ENCODE peak calls at places on chromosomes 6 and 20, in seven cellular contexts. K is stomach, L is endothelial cell of umbilical vein, F is adrenal gland, I is body of pancreas, J is lower leg skin, T is uterus. Q is an unnamed sample.
A peak's percentile ranks its signal among the peaks of the same experiment; 100 is the strongest.

GRCh38 chr6:26230336-26230735 is 134.7 kb upstream of the BTN3A2 start:
- DNase-seq in K (no peak), L (no peak), F (no peak), I (no peak), J (no peak), T (no peak), Q (no peak)

GRCh38 chr20:51400051-51400926 is 142.2 kb downstream of the NFATC2 start:
- DNase-seq in K (peak; percentile 32), L (no peak), F (no peak), I (peak; percentile 20), J (no peak), T (no peak), Q (no peak)

GRCh38 chr6:133964702-133965101 is 11.7 kb downstream of the TBPL1 start:
- DNase-seq in K (no peak), L (no peak), F (no peak), I (no peak), J (no peak), T (no peak), Q (no peak)

GRCh38 chr6:138465007-138465645 is 34.2 kb downstream of the NHSL1 start:
- DNase-seq in K (no peak), L (peak; percentile 78), F (no peak), I (no peak), J (no peak), T (no peak), Q (no peak)

GRCh38 chr6:112321882-112322508 is 25.1 kb upstream of the RFPL4B start:
- DNase-seq in K (no peak), L (peak; percentile 21), F (no peak), I (no peak), J (no peak), T (no peak), Q (no peak)

GRCh38 chr20:431012-431904 is 23.2 kb downstream of the RBCK1 start:
- DNase-seq in K (peak; percentile 77), L (peak; percentile 76), F (peak; percentile 81), I (peak; percentile 85), J (no peak), T (no peak), Q (peak; percentile 81)

GRCh38 chr6:118645395-118645794 is 6.0 kb downstream of the CEP85L start:
- DNase-seq in K (no peak), L (no peak), F (peak; percentile 72), I (no peak), J (no peak), T (no peak), Q (no peak)

GRCh38 chr6:6518627-6519026 is 69.9 kb upstream of the LY86 start:
- DNase-seq in K (no peak), L (no peak), F (no peak), I (no peak), J (no peak), T (no peak), Q (no peak)

GRCh38 chr20:38203337-38204003 is 38.4 kb upstream of the TGM2 start:
- DNase-seq in K (no peak), L (no peak), F (no peak), I (no peak), J (no peak), T (no peak), Q (no peak)

GRCh38 chr20:745683-746301 is 22.5 kb downstream of the SLC52A3 start:
- DNase-seq in K (no peak), L (no peak), F (no peak), I (no peak), J (no peak), T (no peak), Q (peak; percentile 27)

GRCh38 chr6:43627008-43627825 is 1.8 kb downstream of the GTPBP2 start:
- DNase-seq in K (peak; percentile 79), L (peak; percentile 92), F (peak; percentile 92), I (peak; percentile 92), J (peak; percentile 75), T (peak; percentile 74), Q (peak; percentile 98)

GRCh38 chr6:117264487-117265424 is 602 bp upstream of the VGLL2 start:
- DNase-seq in K (no peak), L (no peak), F (no peak), I (no peak), J (no peak), T (no peak), Q (no peak)

GRCh38 chr20:50219520-50220086 is 29.0 kb downstream of the CEBPB start:
- DNase-seq in K (no peak), L (no peak), F (no peak), I (no peak), J (no peak), T (no peak), Q (no peak)

GRCh38 chr6:37741757-37742400 is 44.2 kb upstream of the MDGA1 start:
- DNase-seq in K (peak; percentile 89), L (peak; percentile 20), F (peak; percentile 24), I (peak; percentile 70), J (no peak), T (no peak), Q (no peak)

GRCh38 chr20:19947611-19948264 is 69.4 kb upstream of the NAA20 start:
- DNase-seq in K (peak; percentile 50), L (no peak), F (no peak), I (peak; percentile 89), J (no peak), T (no peak), Q (no peak)

GRCh38 chr20:32917191-32917950 is 58.6 kb downstream of the EFCAB8 start:
- DNase-seq in K (peak; percentile 13), L (no peak), F (no peak), I (no peak), J (no peak), T (no peak), Q (no peak)

GRCh38 chr6:6969761-6970223 is 138.0 kb upstream of the RREB1 start:
- DNase-seq in K (peak; percentile 81), L (no peak), F (peak; percentile 33), I (peak; percentile 97), J (peak; percentile 38), T (no peak), Q (peak; percentile 19)

GRCh38 chr6:18207438-18207837 is 52.2 kb downstream of the KDM1B start:
- DNase-seq in K (no peak), L (no peak), F (no peak), I (no peak), J (no peak), T (no peak), Q (no peak)

GRCh38 chr20:58006346-58007316 is 221.8 kb downstream of the ANKRD60 start:
- DNase-seq in K (no peak), L (no peak), F (no peak), I (no peak), J (no peak), T (no peak), Q (no peak)

GRCh38 chr6:36198986-36199385 is 2.4 kb downstream of the BRPF3 start:
- DNase-seq in K (no peak), L (no peak), F (no peak), I (no peak), J (no peak), T (no peak), Q (no peak)

GRCh38 chr6:41691426-41692079 is 43.9 kb downstream of the TFEB start:
- DNase-seq in K (no peak), L (no peak), F (peak; percentile 11), I (no peak), J (no peak), T (no peak), Q (no peak)

GRCh38 chr6:17473554-17473953 is 80.2 kb downstream of the CAP2 start:
- DNase-seq in K (no peak), L (no peak), F (no peak), I (no peak), J (no peak), T (no peak), Q (no peak)

GRCh38 chr6:69022991-69023390 is 387.9 kb downstream of the ADGRB3 start:
- DNase-seq in K (no peak), L (peak; percentile 8), F (no peak), I (no peak), J (no peak), T (no peak), Q (no peak)

GRCh38 chr6:152209211-152209610 is 401.7 kb downstream of the ESR1 start:
- DNase-seq in K (no peak), L (no peak), F (no peak), I (no peak), J (no peak), T (no peak), Q (no peak)

GRCh38 chr6:152201134-152201533 is 393.7 kb downstream of the ESR1 start:
- DNase-seq in K (no peak), L (no peak), F (no peak), I (no peak), J (no peak), T (no peak), Q (no peak)

GRCh38 chr6:152207915-152208714 is 400.6 kb downstream of the ESR1 start:
- DNase-seq in K (no peak), L (no peak), F (no peak), I (peak; percentile 17), J (no peak), T (no peak), Q (no peak)

GRCh38 chr6:152204584-152204983 is 397.1 kb downstream of the ESR1 start:
- DNase-seq in K (no peak), L (no peak), F (no peak), I (no peak), J (no peak), T (no peak), Q (no peak)

GRCh38 chr6:152206072-152206818 is 398.8 kb downstream of the ESR1 start:
- DNase-seq in K (peak; percentile 29), L (peak; percentile 37), F (no peak), I (peak; percentile 32), J (no peak), T (peak; percentile 72), Q (peak; percentile 47)
- TF ChIP-seq POLR2A in K (no peak), L (no peak), F (no peak), I (no peak), J (no peak), T (no peak), Q (no peak)

GRCh38 chr20:16573011-16573965 is at the start of gene KIF16B:
- DNase-seq in K (peak; percentile 96), L (peak; percentile 93), F (peak; percentile 95), I (peak; percentile 93), J (peak; percentile 88), T (peak; percentile 92), Q (peak; percentile 91)
- TF ChIP-seq POLR2A in K (no peak), L (no peak), F (peak; percentile 65), I (peak; percentile 62), J (no peak), T (no peak), Q (peak; percentile 48)

GRCh38 chr6:1596088-1596852 is 13.4 kb upstream of the FOXC1 start:
- DNase-seq in K (peak; percentile 69), L (peak; percentile 58), F (peak; percentile 60), I (peak; percentile 69), J (no peak), T (peak; percentile 57), Q (peak; percentile 73)
- TF ChIP-seq POLR2A in K (no peak), L (no peak), F (no peak), I (no peak), J (no peak), T (no peak), Q (no peak)

DNA sequence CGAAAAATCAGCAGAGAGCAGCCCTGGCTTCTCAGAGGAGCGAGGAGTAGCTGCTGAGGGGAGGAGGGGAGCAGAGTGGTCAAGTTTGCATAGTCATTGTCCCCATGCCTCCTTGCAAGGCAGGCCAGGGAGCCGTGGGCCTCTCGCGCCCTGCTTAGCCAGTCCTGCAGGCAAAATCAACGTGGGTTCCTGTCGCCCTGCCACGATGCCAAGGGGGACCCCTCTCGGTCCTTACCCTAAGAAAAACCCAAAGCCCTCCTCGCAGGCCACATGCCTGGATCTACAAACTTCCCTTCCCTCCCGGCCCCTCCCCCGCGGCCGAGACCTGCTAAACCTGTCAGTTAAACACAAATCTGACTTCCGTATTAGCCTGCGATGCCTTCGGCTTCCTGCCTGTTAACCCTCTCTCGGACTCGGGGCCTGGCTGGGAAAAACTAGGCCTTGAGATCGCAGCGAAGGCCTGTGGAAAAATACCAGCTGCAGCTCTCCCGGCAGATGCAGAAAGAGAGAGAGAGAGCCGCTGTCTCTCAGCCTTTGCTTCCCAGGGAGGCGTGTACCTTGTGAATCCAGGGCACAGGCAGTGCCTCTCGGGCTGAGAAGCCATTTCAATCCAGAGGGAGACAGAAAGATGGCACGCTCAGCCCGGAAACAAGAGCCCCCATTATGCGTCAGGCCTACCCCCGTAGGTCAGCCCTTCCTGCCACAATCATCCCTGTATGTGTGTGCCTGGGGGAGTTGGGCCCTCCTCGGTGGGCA is 975 bp upstream of the ZMYND8 start:
- DNase-seq in K (peak; percentile 96), L (peak; percentile 96), F (peak; percentile 96), I (peak; percentile 97), J (peak; percentile 88), T (peak; percentile 86), Q (peak; percentile 89)
- TF ChIP-seq POLR2A in K (no peak), L (peak; percentile 69), F (peak; percentile 97), I (peak; percentile 87), J (no peak), T (peak; percentile 46), Q (peak; percentile 53)

Q was measured in erythroblast.